ENCODE peak calls at places on chromosome X, in five cellular contexts. N, K, L, X and M are unnamed samples.

GRCh38 chrX:103101280-103102042 is 8.5 kb upstream of the NXF3 start:
- DNase-seq in N (no peak), K (peak; percentile 56), L (no peak), X (no peak), M (no peak)

GRCh38 chrX:123830309-123830708 is 29.5 kb upstream of the XIAP start:
- DNase-seq in N (no peak), K (peak; percentile 48), L (peak; percentile 80), X (peak; percentile 80), M (no peak)

GRCh38 chrX:23332888-23333821 is 1.5 kb upstream of the PTCHD1 start:
- DNase-seq in N (no peak), K (no peak), L (no peak), X (no peak), M (no peak)

GRCh38 chrX:54808109-54808604 is 612 bp downstream of the MAGED2 start:
- DNase-seq in N (peak; percentile 46), K (peak; percentile 72), L (peak; percentile 82), X (peak; percentile 72), M (peak; percentile 21)

GRCh38 chrX:9955506-9955905 is 11.7 kb upstream of the CLDN34 start:
- DNase-seq in N (no peak), K (peak; percentile 71), L (no peak), X (no peak), M (no peak)

GRCh38 chrX:63475200-63475599 is 124.1 kb upstream of the SPIN4 start:
- DNase-seq in N (no peak), K (no peak), L (no peak), X (no peak), M (no peak)

GRCh38 chrX:25028726-25029125 is 13.0 kb upstream of the ARX start:
- DNase-seq in N (no peak), K (peak; percentile 56), L (no peak), X (no peak), M (no peak)

GRCh38 chrX:115324194-115324593 is 34.7 kb downstream of the LUZP4 start:
- DNase-seq in N (no peak), K (peak; percentile 78), L (no peak), X (no peak), M (no peak)

GRCh38 chrX:71604141-71604540 is 14.2 kb downstream of the CXCR3 start:
- DNase-seq in N (no peak), K (peak; percentile 3), L (no peak), X (no peak), M (no peak)

GRCh38 chrX:31706456-31706855 is 634.6 kb upstream of the FTHL17 start:
- DNase-seq in N (no peak), K (peak; percentile 74), L (no peak), X (no peak), M (no peak)

GRCh38 chrX:2889045-2889605 is 40.0 kb downstream of the ARSD start:
- DNase-seq in N (no peak), K (no peak), L (no peak), X (no peak), M (no peak)

GRCh38 chrX:40176256-40176978 is 78.7 kb upstream of the BCOR start:
- DNase-seq in N (peak; percentile 68), K (peak; percentile 62), L (peak; percentile 88), X (peak; percentile 71), M (peak; percentile 62)

GRCh38 chrX:21781525-21781924 is 23.6 kb upstream of the SMPX start:
- DNase-seq in N (no peak), K (no peak), L (no peak), X (no peak), M (no peak)

GRCh38 chrX:12805333-12805732 is 14.1 kb downstream of the PRPS2 start:
- DNase-seq in N (no peak), K (no peak), L (no peak), X (peak; percentile 28), M (no peak)

GRCh38 chrX:154714925-154715324 is 36.0 kb downstream of the GAB3 start:
- DNase-seq in N (no peak), K (peak; percentile 67), L (peak; percentile 73), X (peak; percentile 52), M (no peak)

GRCh38 chrX:109890910-109891502 is 111.9 kb upstream of the TMEM164 start:
- DNase-seq in N (peak; percentile 12), K (peak; percentile 74), L (peak; percentile 77), X (peak; percentile 48), M (peak; percentile 3)

GRCh38 chrX:21738950-21739287 is 19.0 kb downstream of the SMPX start:
- DNase-seq in N (no peak), K (no peak), L (no peak), X (no peak), M (no peak)

GRCh38 chrX:21745756-21746155 is 12.2 kb downstream of the SMPX start:
- DNase-seq in N (peak; percentile 4), K (peak; percentile 33), L (peak; percentile 72), X (peak; percentile 47), M (no peak)

GRCh38 chrX:23737413-23737812 is 5.7 kb downstream of the ACOT9 start:
- DNase-seq in N (no peak), K (peak; percentile 13), L (no peak), X (no peak), M (no peak)

GRCh38 chrX:116281106-116281505 is 110.6 kb downstream of the AGTR2 start:
- DNase-seq in N (no peak), K (no peak), L (no peak), X (peak; percentile 26), M (no peak)

GRCh38 chrX:80306007-80306406 is 114.2 kb upstream of the TENT5D start:
- DNase-seq in N (no peak), K (no peak), L (no peak), X (no peak), M (no peak)

GRCh38 chrX:21657318-21658151 is 595 bp downstream of the KLHL34 start:
- DNase-seq in N (no peak), K (no peak), L (no peak), X (no peak), M (no peak)

GRCh38 chrX:115539841-115540240 is 21.1 kb upstream of the PLS3 start:
- DNase-seq in N (no peak), K (no peak), L (no peak), X (no peak), M (no peak)

GRCh38 chrX:47093248-47093647 is 15.0 kb downstream of the RGN start:
- DNase-seq in N (no peak), K (peak; percentile 53), L (no peak), X (no peak), M (no peak)

GRCh38 chrX:41095962-41096955 is 11.0 kb downstream of the USP9X start:
- DNase-seq in N (no peak), K (no peak), L (no peak), X (no peak), M (no peak)

GRCh38 chrX:110684653-110685052 is 111.0 kb downstream of the CHRDL1 start:
- DNase-seq in N (no peak), K (no peak), L (no peak), X (no peak), M (no peak)

GRCh38 chrX:78997870-78998558 is 52.8 kb downstream of the P2RY10 start:
- DNase-seq in N (no peak), K (no peak), L (peak; percentile 61), X (no peak), M (peak; percentile 0)

GRCh38 chrX:51894697-51895336 is 1.4 kb downstream of the MAGED1 start:
- DNase-seq in N (no peak), K (peak; percentile 38), L (no peak), X (peak; percentile 25), M (no peak)

GRCh38 chrX:131747173-131747572 is 203.3 kb downstream of the OR13H1 start:
- DNase-seq in N (no peak), K (no peak), L (peak; percentile 91), X (peak; percentile 85), M (no peak)

GRCh38 chrX:136260801-136261200 is 9.6 kb upstream of the MAP7D3 start:
- DNase-seq in N (no peak), K (peak; percentile 54), L (no peak), X (no peak), M (no peak)

GRCh38 chrX:136262812-136263315 is 11.7 kb upstream of the MAP7D3 start:
- DNase-seq in N (no peak), K (peak; percentile 4), L (no peak), X (no peak), M (no peak)

GRCh38 chrX:136262241-136262640 is 11.0 kb upstream of the MAP7D3 start:
- DNase-seq in N (no peak), K (peak; percentile 9), L (no peak), X (no peak), M (no peak)

GRCh38 chrX:136259543-136259942 is 8.3 kb upstream of the MAP7D3 start:
- DNase-seq in N (no peak), K (peak; percentile 79), L (no peak), X (no peak), M (no peak)

DNA sequence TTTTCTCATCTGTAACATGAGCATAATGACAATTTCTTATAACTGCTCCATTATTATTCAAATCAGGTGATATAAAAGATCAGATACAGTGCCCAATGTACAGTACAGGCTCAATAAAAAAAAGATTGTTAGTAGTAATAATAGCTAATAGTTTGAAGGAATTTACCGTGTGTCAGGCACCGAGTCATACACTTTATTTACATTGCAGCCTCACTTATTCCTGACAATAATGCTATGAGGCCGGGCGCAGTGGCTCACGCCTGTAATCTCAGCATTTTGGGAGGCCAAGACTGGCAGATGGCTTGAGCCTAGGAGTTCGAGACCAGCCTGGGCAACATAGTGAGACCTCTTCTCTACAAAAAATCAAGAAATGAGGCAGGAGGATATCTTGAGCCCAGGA is 10.1 kb upstream of the MAP7D3 start:
- DNase-seq in N (no peak), K (no peak), L (no peak), X (no peak), M (no peak)
- H3K27me3 ChIP-seq in N (no peaks in the 10 kb centered on the region), K (no peaks in the 10 kb centered on the region), L (no peaks in the 10 kb centered on the region), X (no peaks in the 10 kb centered on the region), M (no peaks in the 10 kb centered on the region)

GRCh38 chrX:150362599-150363481 is at the start of gene MAMLD1:
- DNase-seq in N (peak; percentile 39), K (peak; percentile 81), L (peak; percentile 85), X (peak; percentile 46), M (peak; percentile 41)
- H3K27me3 ChIP-seq in N (no peaks in the 10 kb centered on the region), K (peaks cover 91% of the 10 kb centered on the region), L (no peaks in the 10 kb centered on the region), X (peaks cover 30% of the 10 kb centered on the region), M (no peaks in the 10 kb centered on the region)

GRCh38 chrX:11765449-11765848 is 7.4 kb downstream of the MSL3 start:
- DNase-seq in N (no peak), K (no peak), L (no peak), X (no peak), M (no peak)
- H3K27me3 ChIP-seq in N (no peaks in the 10 kb centered on the region), K (no peaks in the 10 kb centered on the region), L (no peaks in the 10 kb centered on the region), X (no peaks in the 10 kb centered on the region), M (no peaks in the 10 kb centered on the region)

GRCh38 chrX:148443216-148443615 is 57.2 kb upstream of the AFF2 start:
- DNase-seq in N (no peak), K (no peak), L (no peak), X (no peak), M (no peak)
- H3K27me3 ChIP-seq in N (no peaks in the 10 kb centered on the region), K (no peaks in the 10 kb centered on the region), L (no peaks in the 10 kb centered on the region), X (no peaks in the 10 kb centered on the region), M (no peaks in the 10 kb centered on the region)

DNA sequence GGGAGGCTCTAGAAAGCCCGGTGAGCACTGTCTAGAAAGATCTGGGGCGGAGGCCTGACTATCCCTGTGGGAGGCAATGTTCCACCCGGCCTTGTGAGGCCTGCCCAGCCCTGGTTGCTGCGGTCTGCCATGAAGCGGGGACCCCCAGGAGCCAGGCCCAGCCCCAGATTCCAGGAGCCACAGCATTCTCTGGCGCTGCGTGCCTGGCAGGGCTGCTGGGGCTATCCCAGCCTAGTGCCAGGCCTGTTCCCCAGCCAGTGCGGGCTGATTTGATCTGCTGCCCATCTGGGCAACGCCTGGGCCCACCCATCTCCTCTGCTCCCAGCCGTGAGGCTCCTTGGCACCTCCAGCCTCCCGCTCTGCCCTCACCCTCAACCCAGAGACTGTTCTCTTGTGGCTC is 19.6 kb downstream of the ATP2B3 start:
- DNase-seq in N (no peak), K (no peak), L (no peak), X (no peak), M (no peak)
- H3K27me3 ChIP-seq in N (no peaks in the 10 kb centered on the region), K (no peaks in the 10 kb centered on the region), L (no peaks in the 10 kb centered on the region), X (no peaks in the 10 kb centered on the region), M (no peaks in the 10 kb centered on the region)